ENCODE peak calls at places on chromosomes 12 and 14, in nine cellular contexts. K is mesenchymal stem cell, Y is stomach, Q is tibial nerve, D is fibroblast of lung, X is HCT116, C is GM23248, L is aorta, M is AG04450. O is an unnamed sample.

GRCh38 chr12:11981174-11981733 is 89.5 kb upstream of the BCL2L14 start:
- DNase-seq in K (no peak), Y (no peak), Q (no peak), D (peak), X (no peak), C (peak), L (no peak), M (no peak), O (no peak)

GRCh38 chr12:109170335-109170734 is 53.9 kb downstream of the ACACB start:
- DNase-seq in K (no peak), Y (no peak), Q (no peak), D (no peak), X (no peak), C (no peak), L (no peak), M (no peak), O (no peak)

GRCh38 chr14:21231020-21231652 is 38.1 kb downstream of the HNRNPC start:
- DNase-seq in K (no peak), Y (no peak), Q (no peak), D (no peak), X (no peak), C (no peak), L (no peak), M (no peak), O (no peak)

GRCh38 chr12:82781288-82782078 is 94.8 kb downstream of the TMTC2 start:
- DNase-seq in K (no peak), Y (no peak), Q (no peak), D (peak), X (no peak), C (no peak), L (no peak), M (no peak), O (no peak)

GRCh38 chr12:132717531-132718387 is 7.1 kb downstream of the PGAM5 start:
- DNase-seq in K (no peak), Y (no peak), Q (no peak), D (no peak), X (no peak), C (peak), L (no peak), M (no peak), O (no peak)

GRCh38 chr12:2163172-2163927 is 110.6 kb downstream of the CACNA1C start:
- DNase-seq in K (peak), Y (peak), Q (peak), D (peak), X (no peak), C (peak), L (peak), M (peak), O (no peak)

GRCh38 chr14:51544426-51544825 is 107.3 kb upstream of the FRMD6 start:
- DNase-seq in K (no peak), Y (no peak), Q (no peak), D (peak), X (no peak), C (no peak), L (no peak), M (no peak), O (no peak)

GRCh38 chr14:55889124-55889523 is 229.1 kb upstream of the PELI2 start:
- DNase-seq in K (no peak), Y (peak), Q (no peak), D (no peak), X (no peak), C (no peak), L (no peak), M (no peak), O (peak)

GRCh38 chr14:68292467-68293334 is 473.1 kb downstream of the RAD51B start:
- DNase-seq in K (no peak), Y (no peak), Q (no peak), D (peak), X (no peak), C (peak), L (no peak), M (no peak), O (no peak)

GRCh38 chr14:53236708-53237107 is 83.6 kb upstream of the DDHD1 start:
- DNase-seq in K (no peak), Y (no peak), Q (no peak), D (no peak), X (no peak), C (no peak), L (no peak), M (no peak), O (no peak)

GRCh38 chr12:20798561-20798960 is 11.9 kb upstream of the SLCO1B3 start:
- DNase-seq in K (peak), Y (no peak), Q (no peak), D (peak), X (peak), C (peak), L (no peak), M (no peak), O (no peak)

GRCh38 chr12:52946797-52947547 is 1.9 kb upstream of the KRT18 start:
- DNase-seq in K (peak), Y (peak), Q (no peak), D (peak), X (no peak), C (peak), L (no peak), M (no peak), O (no peak)

GRCh38 chr14:70660967-70661871 is 19.5 kb downstream of the TTC9 start:
- DNase-seq in K (no peak), Y (peak), Q (no peak), D (no peak), X (no peak), C (no peak), L (no peak), M (no peak), O (no peak)

GRCh38 chr14:68774771-68775613 is 17.9 kb downstream of the ZFP36L1 start:
- DNase-seq in K (peak), Y (peak), Q (no peak), D (no peak), X (no peak), C (peak), L (peak), M (no peak), O (peak)

GRCh38 chr12:85626782-85627171 is 209.4 kb downstream of the RASSF9 start:
- DNase-seq in K (no peak), Y (no peak), Q (no peak), D (no peak), X (no peak), C (no peak), L (no peak), M (no peak), O (no peak)

GRCh38 chr14:32608880-32609279 is 279.8 kb downstream of the AKAP6 start:
- DNase-seq in K (no peak), Y (no peak), Q (no peak), D (peak), X (no peak), C (peak), L (no peak), M (no peak), O (no peak)

GRCh38 chr14:32512348-32512747 is 183.2 kb downstream of the AKAP6 start:
- DNase-seq in K (no peak), Y (no peak), Q (no peak), D (no peak), X (no peak), C (no peak), L (no peak), M (no peak), O (no peak)

GRCh38 chr12:53070901-53071492 is 8.2 kb downstream of the SPRYD3 start:
- DNase-seq in K (no peak), Y (no peak), Q (no peak), D (peak), X (no peak), C (peak), L (no peak), M (no peak), O (no peak)

GRCh38 chr14:93024493-93024892 is 91.2 kb downstream of the ITPK1 start:
- DNase-seq in K (no peak), Y (no peak), Q (no peak), D (no peak), X (no peak), C (no peak), L (no peak), M (no peak), O (no peak)

GRCh38 chr12:108129017-108129812 is at the start of gene WSCD2:
- DNase-seq in K (peak), Y (peak), Q (peak), D (peak), X (peak), C (peak), L (peak), M (no peak), O (no peak)

GRCh38 chr14:103725739-103726395 is 10.3 kb downstream of the ZFYVE21 start:
- DNase-seq in K (no peak), Y (no peak), Q (no peak), D (no peak), X (no peak), C (no peak), L (no peak), M (no peak), O (no peak)

GRCh38 chr12:83136421-83136820 is 449.7 kb downstream of the TMTC2 start:
- DNase-seq in K (no peak), Y (no peak), Q (no peak), D (no peak), X (no peak), C (no peak), L (no peak), M (no peak), O (no peak)

GRCh38 chr12:121223283-121223946 is 13.5 kb downstream of the P2RX4 start:
- DNase-seq in K (no peak), Y (peak), Q (no peak), D (no peak), X (no peak), C (no peak), L (no peak), M (no peak), O (no peak)

GRCh38 chr12:26798669-26799068 is 34.3 kb downstream of the ITPR2 start:
- DNase-seq in K (no peak), Y (no peak), Q (no peak), D (no peak), X (no peak), C (no peak), L (no peak), M (no peak), O (no peak)

GRCh38 chr14:52563120-52563519 is 10.5 kb downstream of the GPR137C start:
- DNase-seq in K (peak), Y (no peak), Q (no peak), D (peak), X (no peak), C (peak), L (no peak), M (peak), O (no peak)

GRCh38 chr14:74083161-74083560 is 1.1 kb downstream of the ALDH6A1 start:
- DNase-seq in K (peak), Y (no peak), Q (no peak), D (no peak), X (no peak), C (peak), L (no peak), M (no peak), O (no peak)

GRCh38 chr12:95248604-95249355 is 31.2 kb downstream of the VEZT start:
- DNase-seq in K (peak), Y (no peak), Q (no peak), D (no peak), X (no peak), C (no peak), L (no peak), M (peak), O (no peak)

GRCh38 chr12:50101663-50102062 is 2.1 kb upstream of the GPD1 start:
- DNase-seq in K (peak), Y (no peak), Q (no peak), D (peak), X (peak), C (peak), L (no peak), M (peak), O (no peak)

GRCh38 chr12:64767495-64767894 is 8.3 kb upstream of the GNS start:
- DNase-seq in K (no peak), Y (no peak), Q (no peak), D (no peak), X (no peak), C (no peak), L (no peak), M (no peak), O (peak)

GRCh38 chr14:61461808-61462275 is 140.5 kb downstream of the PRKCH start:
- DNase-seq in K (peak), Y (no peak), Q (no peak), D (peak), X (peak), C (peak), L (no peak), M (peak), O (no peak)

GRCh38 chr12:108815369-108815768 is 42.0 kb downstream of the SSH1 start:
- DNase-seq in K (no peak), Y (no peak), Q (no peak), D (no peak), X (no peak), C (peak), L (no peak), M (no peak), O (no peak)

GRCh38 chr14:100012928-100013327 is 52.3 kb upstream of the EVL start:
- DNase-seq in K (no peak), Y (no peak), Q (no peak), D (no peak), X (no peak), C (no peak), L (no peak), M (no peak), O (no peak)

GRCh38 chr12:122399592-122400373 is 22.7 kb downstream of the CLIP1 start:
- DNase-seq in K (peak), Y (peak), Q (peak), D (peak), X (peak), C (peak), L (peak), M (peak), O (peak)

GRCh38 chr14:71266994-71267636 is 359.9 kb downstream of the PCNX1 start:
- DNase-seq in K (peak), Y (no peak), Q (no peak), D (peak), X (no peak), C (peak), L (no peak), M (no peak), O (peak)

GRCh38 chr14:65267856-65268255 is 144.7 kb upstream of the FUT8 start:
- DNase-seq in K (no peak), Y (no peak), Q (no peak), D (peak), X (no peak), C (no peak), L (no peak), M (no peak), O (no peak)

GRCh38 chr12:60191676-60192359 is 596.0 kb downstream of the SLC16A7 start:
- DNase-seq in K (no peak), Y (no peak), Q (no peak), D (peak), X (no peak), C (peak), L (no peak), M (no peak), O (no peak)

GRCh38 chr12:9071518-9071917 is 44.2 kb downstream of the A2M start:
- DNase-seq in K (no peak), Y (no peak), Q (no peak), D (no peak), X (no peak), C (no peak), L (no peak), M (no peak), O (no peak)

DNA sequence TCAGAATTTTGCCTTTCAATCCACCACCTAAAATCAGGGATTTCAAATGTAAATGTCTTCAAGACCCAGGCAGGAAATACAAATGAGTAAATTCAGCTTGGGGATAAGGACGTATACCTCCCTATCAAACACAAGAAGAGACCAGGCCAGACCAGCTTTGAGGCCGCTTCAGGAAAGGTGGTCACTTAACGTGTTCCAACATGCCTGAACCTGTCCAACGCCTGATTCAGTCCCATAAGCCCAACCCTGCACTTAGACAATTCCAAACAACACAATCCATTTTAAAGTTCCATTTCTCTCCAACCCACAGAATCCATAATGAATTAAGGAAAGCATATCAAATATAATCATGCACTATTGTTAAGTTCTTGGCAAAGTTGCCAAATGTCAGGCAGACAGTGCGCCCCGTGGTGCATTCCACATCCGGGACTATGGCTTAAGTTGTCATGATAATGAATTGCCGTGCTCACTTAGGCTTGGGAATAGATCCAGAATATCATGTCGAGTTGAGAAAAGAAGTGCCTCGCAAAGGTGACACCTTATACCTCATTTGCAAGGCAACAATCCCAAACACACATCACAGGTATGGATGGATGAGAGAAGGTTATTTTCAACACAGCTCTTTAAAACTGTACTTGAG is 35.5 kb downstream of the CCDC60 start:
- DNase-seq in K (no peak), Y (no peak), Q (no peak), D (no peak), X (no peak), C (no peak), L (no peak), M (no peak), O (peak)
- H3K27ac ChIP-seq in K (no peak), Y (no peak), Q (no peak), D (no peak), X (no peak), C (no peak), L (no peak), M (no peak), O (peak)

GRCh38 chr12:6223545-6223944 is 23.3 kb downstream of the CD9 start:
- DNase-seq in K (no peak), Y (no peak), Q (no peak), D (no peak), X (no peak), C (no peak), L (no peak), M (no peak), O (no peak)
- H3K27ac ChIP-seq in K (no peak), Y (peak), Q (peak), D (no peak), X (no peak), C (no peak), L (no peak), M (no peak), O (peak)

GRCh38 chr14:49954171-49954631 is 61.3 kb downstream of the ARF6 start:
- DNase-seq in K (peak), Y (no peak), Q (no peak), D (peak), X (no peak), C (peak), L (no peak), M (no peak), O (no peak)
- H3K27ac ChIP-seq in K (no peak), Y (no peak), Q (no peak), D (no peak), X (no peak), C (peak), L (no peak), M (no peak), O (peak)

GRCh38 chr14:105069554-105069886 is 4.3 kb upstream of the GPR132 start:
- DNase-seq in K (no peak), Y (no peak), Q (no peak), D (no peak), X (no peak), C (no peak), L (no peak), M (no peak), O (no peak)
- H3K27ac ChIP-seq in K (no peak), Y (peak), Q (no peak), D (no peak), X (no peak), C (no peak), L (no peak), M (no peak), O (no peak)

GRCh38 chr12:56041579-56042429 is at the start of gene RPS26:
- DNase-seq in K (peak), Y (peak), Q (peak), D (peak), X (peak), C (peak), L (peak), M (peak), O (peak)
- H3K27ac ChIP-seq in K (peak), Y (peak), Q (peak), D (peak), X (peak), C (peak), L (peak), M (peak), O (peak)

GRCh38 chr14:101561145-101561896 is at the start of gene DIO3:
- DNase-seq in K (no peak), Y (no peak), Q (peak), D (peak), X (peak), C (peak), L (no peak), M (no peak), O (no peak)
- H3K27ac ChIP-seq in K (no peak), Y (no peak), Q (no peak), D (no peak), X (peak), C (no peak), L (no peak), M (no peak), O (no peak)

GRCh38 chr12:111445311-111446043 is 39.8 kb downstream of the SH2B3 start:
- DNase-seq in K (peak), Y (peak), Q (no peak), D (peak), X (no peak), C (peak), L (no peak), M (no peak), O (no peak)

GRCh38 chr12:111447571-111448265 is 42.0 kb downstream of the SH2B3 start:
- DNase-seq in K (no peak), Y (peak), Q (no peak), D (no peak), X (no peak), C (no peak), L (no peak), M (no peak), O (no peak)

GRCh38 chr12:111448266-111448830 is 42.6 kb downstream of the SH2B3 start:
- DNase-seq in K (no peak), Y (peak), Q (no peak), D (no peak), X (no peak), C (no peak), L (no peak), M (no peak), O (no peak)

GRCh38 chr12:111446044-111446581 is 40.4 kb downstream of the SH2B3 start:
- DNase-seq in K (peak), Y (peak), Q (no peak), D (peak), X (no peak), C (peak), L (no peak), M (peak), O (no peak)

GRCh38 chr12:111446631-111447570 is 41.2 kb downstream of the SH2B3 start:
- DNase-seq in K (no peak), Y (peak), Q (no peak), D (no peak), X (no peak), C (no peak), L (no peak), M (no peak), O (no peak)
- H3K27ac ChIP-seq in K (peak), Y (peak), Q (peak), D (no peak), X (no peak), C (peak), L (no peak), M (peak), O (no peak)

GRCh38 chr12:79067977-79068376 is 203.4 kb downstream of the SYT1 start:
- DNase-seq in K (no peak), Y (no peak), Q (no peak), D (no peak), X (no peak), C (no peak), L (no peak), M (no peak), O (no peak)
- H3K27ac ChIP-seq in K (no peak), Y (no peak), Q (no peak), D (no peak), X (no peak), C (no peak), L (no peak), M (no peak), O (no peak)

GRCh38 chr14:91997492-91997891 is 42.4 kb downstream of the TRIP11 start:
- DNase-seq in K (peak), Y (no peak), Q (no peak), D (peak), X (no peak), C (peak), L (no peak), M (no peak), O (no peak)
- H3K27ac ChIP-seq in K (peak), Y (peak), Q (peak), D (no peak), X (no peak), C (peak), L (no peak), M (no peak), O (peak)

DNA sequence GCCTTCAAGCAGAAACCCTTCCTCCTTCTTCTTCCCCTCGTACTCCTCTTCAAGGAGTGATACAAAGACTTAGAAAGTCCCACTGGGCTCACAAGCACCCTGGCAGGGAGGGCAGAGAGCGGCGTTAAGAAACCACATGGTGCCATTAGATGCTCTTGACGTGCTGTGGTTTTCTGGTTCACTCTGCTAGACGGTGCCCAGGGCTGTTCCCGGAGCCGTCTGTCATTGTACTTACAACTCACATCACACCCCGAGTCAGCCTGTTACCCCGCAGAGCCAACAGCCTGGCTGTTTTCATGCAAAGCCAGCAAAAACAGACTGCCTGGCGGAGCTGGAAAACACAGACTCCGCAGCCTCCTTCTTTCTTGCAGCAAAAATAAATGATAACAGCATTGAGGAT is 232.6 kb upstream of the TBX3 start:
- DNase-seq in K (peak), Y (no peak), Q (no peak), D (peak), X (no peak), C (peak), L (no peak), M (no peak), O (no peak)
- H3K27ac ChIP-seq in K (no peak), Y (no peak), Q (no peak), D (peak), X (no peak), C (peak), L (no peak), M (no peak), O (no peak)

O was measured in epithelial cell of prostate.